ENCODE peak calls at places on chromosomes 2 and 18, in seven cellular contexts. Q is sigmoid colon, R is fibroblast of lung, O is esophagus muscularis mucosa, T is esophagus squamous epithelium, U is fibroblast of pulmonary artery, A is heart right ventricle. J is an unnamed sample.

GRCh38 chr2:10288606-10289005 is 14.1 kb upstream of the HPCAL1 start:
- DNase-seq in Q (no peak), R (no peak), O (no peak), T (no peak), U (no peak), A (no peak), J (no peak)

GRCh38 chr18:58867281-58867961 is 2.7 kb downstream of the ZNF532 start:
- DNase-seq in Q (peak), R (peak), O (no peak), T (no peak), U (no peak), A (no peak), J (no peak)

GRCh38 chr2:63050186-63050915 is at the start of gene OTX1:
- DNase-seq in Q (peak), R (peak), O (no peak), T (no peak), U (peak), A (no peak), J (peak)

GRCh38 chr2:43174368-43175186 is 51.8 kb downstream of the ZFP36L2 start:
- DNase-seq in Q (no peak), R (no peak), O (no peak), T (no peak), U (no peak), A (peak), J (no peak)

GRCh38 chr18:55485666-55486065 is 102.3 kb downstream of the TCF4 start:
- DNase-seq in Q (no peak), R (peak), O (no peak), T (no peak), U (peak), A (no peak), J (no peak)

GRCh38 chr2:216735086-216735485 is 39.7 kb upstream of the IGFBP5 start:
- DNase-seq in Q (peak), R (no peak), O (no peak), T (no peak), U (peak), A (no peak), J (no peak)

GRCh38 chr2:72980535-72981217 is 63.4 kb downstream of the EMX1 start:
- DNase-seq in Q (no peak), R (peak), O (no peak), T (no peak), U (peak), A (no peak), J (no peak)

GRCh38 chr2:219689676-219690628 is 62.5 kb downstream of the SLC4A3 start:
- DNase-seq in Q (no peak), R (peak), O (no peak), T (no peak), U (peak), A (no peak), J (no peak)

GRCh38 chr2:108377815-108378630 is at the start of gene SULT1C4:
- DNase-seq in Q (peak), R (peak), O (no peak), T (no peak), U (peak), A (peak), J (peak)

GRCh38 chr2:16174693-16175045 is 234.3 kb downstream of the MYCN start:
- DNase-seq in Q (no peak), R (no peak), O (no peak), T (no peak), U (no peak), A (no peak), J (no peak)

GRCh38 chr2:181419124-181419855 is 37.9 kb upstream of the ITGA4 start:
- DNase-seq in Q (no peak), R (no peak), O (no peak), T (no peak), U (no peak), A (no peak), J (no peak)

GRCh38 chr2:177549171-177549570 is 156.6 kb downstream of the AGPS start:
- DNase-seq in Q (no peak), R (peak), O (no peak), T (no peak), U (no peak), A (no peak), J (no peak)

GRCh38 chr2:102048465-102048864 is 56.7 kb downstream of the IL1R2 start:
- DNase-seq in Q (peak), R (peak), O (no peak), T (no peak), U (peak), A (no peak), J (peak)

GRCh38 chr18:74378179-74378682 is 62.6 kb downstream of the C18orf63 start:
- DNase-seq in Q (no peak), R (no peak), O (peak), T (no peak), U (no peak), A (no peak), J (peak)

GRCh38 chr2:153770359-153770991 is 101.2 kb upstream of the GALNT13 start:
- DNase-seq in Q (no peak), R (no peak), O (no peak), T (no peak), U (no peak), A (no peak), J (no peak)

GRCh38 chr2:28687640-28688039 is 64.0 kb upstream of the PPP1CB start:
- DNase-seq in Q (no peak), R (peak), O (no peak), T (no peak), U (no peak), A (no peak), J (no peak)

GRCh38 chr2:119449526-119449925 is 17.9 kb downstream of the TMEM37 start:
- DNase-seq in Q (peak), R (no peak), O (no peak), T (no peak), U (no peak), A (no peak), J (no peak)

GRCh38 chr2:174027956-174028355 is 62.8 kb upstream of the SP3 start:
- DNase-seq in Q (no peak), R (no peak), O (no peak), T (no peak), U (no peak), A (no peak), J (no peak)

GRCh38 chr18:23354625-23355024 is 98.5 kb upstream of the RIOK3 start:
- DNase-seq in Q (no peak), R (peak), O (no peak), T (no peak), U (peak), A (no peak), J (no peak)
- TF ChIP-seq CTCF in Q (no peak), R (no peak), O (no peak), T (no peak), U (no peak), A (no peak), J (no peak)

DNA sequence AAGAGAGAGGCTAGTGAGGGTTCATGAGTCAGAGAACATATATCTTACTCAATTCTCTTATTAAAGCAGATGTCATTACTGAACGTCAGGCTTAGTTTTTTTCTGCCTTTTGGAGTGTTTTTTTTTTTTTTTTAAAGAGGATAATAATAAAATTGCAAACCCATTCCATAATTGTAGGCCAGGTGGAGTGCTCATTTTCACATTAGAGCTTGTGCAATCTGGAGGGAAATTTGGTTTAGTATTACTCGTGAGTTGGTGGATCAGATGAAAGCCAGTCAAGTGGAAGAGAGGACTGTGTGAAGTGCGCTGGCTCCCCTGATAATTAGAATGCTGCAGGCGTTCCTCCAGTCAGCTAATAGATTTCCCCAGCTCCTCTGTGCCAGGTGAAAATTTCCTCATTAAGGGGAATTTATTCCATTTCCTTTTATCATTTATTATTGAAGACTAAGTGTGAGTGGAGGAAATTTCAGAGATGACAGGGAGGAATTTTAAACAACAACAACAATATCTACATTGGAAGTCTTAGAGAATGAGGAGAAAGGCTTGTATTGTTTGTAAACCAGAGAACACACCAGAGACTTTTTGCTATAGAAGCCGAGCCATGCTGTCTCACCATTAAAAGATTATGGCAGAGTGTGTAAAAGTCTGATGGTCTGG is 74.6 kb downstream of the CPS1 start:
- DNase-seq in Q (no peak), R (no peak), O (no peak), T (no peak), U (no peak), A (no peak), J (no peak)
- TF ChIP-seq CTCF in Q (no peak), R (no peak), O (no peak), T (no peak), U (no peak), A (no peak), J (no peak)

GRCh38 chr2:204888222-204888621 is 342.9 kb downstream of the PARD3B start:
- DNase-seq in Q (no peak), R (no peak), O (no peak), T (no peak), U (no peak), A (no peak), J (no peak)

GRCh38 chr2:204886713-204887112 is 341.4 kb downstream of the PARD3B start:
- DNase-seq in Q (no peak), R (no peak), O (no peak), T (no peak), U (no peak), A (no peak), J (no peak)

GRCh38 chr2:204881519-204882111 is 336.3 kb downstream of the PARD3B start:
- DNase-seq in Q (no peak), R (no peak), O (no peak), T (no peak), U (no peak), A (no peak), J (no peak)

GRCh38 chr2:204880928-204881327 is 335.7 kb downstream of the PARD3B start:
- DNase-seq in Q (no peak), R (no peak), O (no peak), T (no peak), U (no peak), A (no peak), J (no peak)

DNA sequence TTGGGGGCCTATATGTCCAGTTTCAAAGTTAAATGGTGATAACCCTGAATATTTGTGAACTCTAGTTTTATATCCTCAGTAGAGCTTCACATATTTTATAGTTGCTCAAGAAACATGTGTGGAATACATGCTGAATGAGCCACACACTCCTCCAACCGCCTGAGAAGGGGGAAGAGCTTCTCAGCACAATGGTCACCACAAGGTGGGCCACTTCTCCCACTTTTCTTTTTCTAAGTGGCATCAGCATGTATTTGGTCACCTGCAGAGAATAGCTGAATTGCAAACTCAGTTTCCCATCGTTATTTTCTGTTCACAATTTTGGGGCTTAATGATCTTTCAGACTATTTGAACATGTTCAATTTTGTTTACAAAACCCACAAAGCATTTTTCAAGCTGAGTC is 340.5 kb downstream of the PARD3B start:
- DNase-seq in Q (no peak), R (no peak), O (no peak), T (no peak), U (peak), A (no peak), J (no peak)
- TF ChIP-seq CTCF in Q (no peak), R (no peak), O (no peak), T (no peak), U (no peak), A (no peak), J (no peak)

GRCh38 chr2:233063269-233063975 is 3.3 kb downstream of the INPP5D start:
- DNase-seq in Q (peak), R (no peak), O (no peak), T (no peak), U (no peak), A (no peak), J (no peak)
- TF ChIP-seq CTCF in Q (no peak), R (no peak), O (no peak), T (no peak), U (no peak), A (no peak), J (peak)

GRCh38 chr2:66607152-66607551 is 172.2 kb downstream of the MEIS1 start:
- DNase-seq in Q (no peak), R (no peak), O (no peak), T (no peak), U (no peak), A (no peak), J (no peak)
- TF ChIP-seq CTCF in Q (no peak), R (no peak), O (no peak), T (no peak), U (no peak), A (no peak), J (no peak)

J was measured in lower leg skin.